ENCODE peak calls at places on chromosomes 4 and X, in seven cellular contexts. E is H54; Q is IMR-90; K is HCT116; X is hippocampal formation; P is activated CD4-positive, CD25-positive, alpha-beta regulatory T cell treated with anti-CD3 and anti-CD28 coated beads, Interleukin-2, amount 50 U/mL, for 72 hours; I is T-cell. T is an unnamed sample.

GRCh38 chr4:147928400-147928799 is 196.5 kb downstream of the ARHGAP10 start:
- DNase-seq in E (no peak), Q (peak; percentile 76), K (no peak), X (no peak), P (no peak), I (no peak), T (no peak)

GRCh38 chr4:121785479-121785878 is 15.6 kb upstream of the EXOSC9 start:
- DNase-seq in E (no peak), Q (no peak), K (no peak), X (no peak), P (no peak), I (no peak), T (no peak)

GRCh38 chr4:10593130-10593529 is 91.4 kb downstream of the CLNK start:
- DNase-seq in E (no peak), Q (no peak), K (peak; percentile 42), X (no peak), P (no peak), I (no peak), T (no peak)

GRCh38 chr4:145935253-145936141 is 3.1 kb downstream of the ZNF827 start:
- DNase-seq in E (no peak), Q (no peak), K (no peak), X (no peak), P (no peak), I (peak; percentile 1), T (no peak)

GRCh38 chr4:149956678-149957077 is 121.6 kb upstream of the DCLK2 start:
- DNase-seq in E (no peak), Q (no peak), K (no peak), X (no peak), P (no peak), I (no peak), T (no peak)

GRCh38 chr4:57270350-57270749 is 160.2 kb upstream of the IGFBP7 start:
- DNase-seq in E (no peak), Q (no peak), K (no peak), X (no peak), P (no peak), I (no peak), T (no peak)

GRCh38 chr4:3733195-3733594 is 33.0 kb upstream of the ADRA2C start:
- DNase-seq in E (no peak), Q (no peak), K (no peak), X (no peak), P (no peak), I (no peak), T (no peak)

GRCh38 chr4:82745173-82745842 is 53.3 kb downstream of the SCD5 start:
- DNase-seq in E (peak; percentile 26), Q (peak; percentile 77), K (no peak), X (no peak), P (no peak), I (no peak), T (no peak)

GRCh38 chr4:20532871-20533870 is 167.1 kb upstream of the PACRGL start:
- DNase-seq in E (no peak), Q (peak; percentile 41), K (no peak), X (no peak), P (no peak), I (no peak), T (no peak)

GRCh38 chr4:10078481-10079233 is 37.9 kb downstream of the WDR1 start:
- DNase-seq in E (no peak), Q (no peak), K (no peak), X (no peak), P (peak; percentile 18), I (no peak), T (no peak)

GRCh38 chr4:139950568-139950967 is 203.4 kb downstream of the MAML3 start:
- DNase-seq in E (no peak), Q (no peak), K (no peak), X (no peak), P (no peak), I (no peak), T (no peak)

GRCh38 chrX:54530358-54530900 is 410 bp downstream of the GNL3L start:
- DNase-seq in E (no peak), Q (no peak), K (no peak), X (no peak), P (peak; percentile 30), I (peak; percentile 3), T (no peak)

GRCh38 chrX:281166-281999 is at the start of gene PLCXD1:
- DNase-seq in E (no peak), Q (peak; percentile 36), K (no peak), X (no peak), P (peak; percentile 20), I (no peak), T (no peak)

GRCh38 chrX:136646602-136647239 is 1.2 kb upstream of the CD40LG start:
- DNase-seq in E (no peak), Q (no peak), K (no peak), X (no peak), P (no peak), I (peak; percentile 59), T (no peak)

GRCh38 chrX:46561931-46562721 is 11.4 kb upstream of the CHST7 start:
- DNase-seq in E (no peak), Q (no peak), K (no peak), X (no peak), P (no peak), I (peak; percentile 1), T (no peak)

GRCh38 chr4:31007858-31008257 is 287.7 kb downstream of the PCDH7 start:
- DNase-seq in E (no peak), Q (no peak), K (no peak), X (no peak), P (no peak), I (no peak), T (no peak)

GRCh38 chr4:10623862-10624261 is 60.7 kb downstream of the CLNK start:
- DNase-seq in E (no peak), Q (no peak), K (no peak), X (no peak), P (no peak), I (no peak), T (no peak)

GRCh38 chr4:87943660-87944149 is 31.8 kb upstream of the SPP1 start:
- DNase-seq in E (no peak), Q (no peak), K (no peak), X (no peak), P (no peak), I (no peak), T (no peak)

GRCh38 chrX:138986866-138987265 is 275.3 kb upstream of the FGF13 start:
- DNase-seq in E (peak; percentile 1), Q (no peak), K (no peak), X (no peak), P (no peak), I (no peak), T (no peak)

GRCh38 chrX:45502396-45502795 is 301.7 kb upstream of the DIPK2B start:
- DNase-seq in E (no peak), Q (no peak), K (no peak), X (no peak), P (no peak), I (no peak), T (no peak)

GRCh38 chrX:53550756-53551463 is 116.7 kb upstream of the HSD17B10 start:
- DNase-seq in E (no peak), Q (no peak), K (no peak), X (no peak), P (no peak), I (no peak), T (no peak)

T was measured in central memory CD8-positive, alpha-beta T cell.